ENCODE peak calls at places on chromosomes 13 and 19, in eight cellular contexts. One of them, this sample, is unnamed.
A peak's percentile ranks its signal among the peaks of the same experiment; 100 is the strongest.

GRCh38 chr13:74115138-74115537 is 19.1 kb downstream of the KLF12 start:
- DNase-seq in AG04449: peak; percentile 46
- DNase-seq in brain microvascular endothelial cell: peak; percentile 50
- DNase-seq in IMR-90: peak; percentile 78
- DNase-seq in lower lobe of right lung: no peak
- DNase-seq in dorsolateral prefrontal cortex: no peak
- DNase-seq in HFF-Myc: no peak
- DNase-seq in GM06990: no peak
- DNase-seq in this sample: peak; percentile 69

GRCh38 chr19:55632463-55632834 is 8.1 kb upstream of the ZNF784 start:
- DNase-seq in AG04449: peak; percentile 84
- DNase-seq in brain microvascular endothelial cell: peak; percentile 94
- DNase-seq in IMR-90: peak; percentile 96
- DNase-seq in lower lobe of right lung: peak; percentile 68
- DNase-seq in dorsolateral prefrontal cortex: peak; percentile 80
- DNase-seq in HFF-Myc: peak; percentile 94
- DNase-seq in GM06990: no peak
- DNase-seq in this sample: peak; percentile 95

GRCh38 chr13:113369189-113369588 is 5.3 kb upstream of the GRTP1 start:
- DNase-seq in AG04449: no peak
- DNase-seq in brain microvascular endothelial cell: no peak
- DNase-seq in IMR-90: no peak
- DNase-seq in lower lobe of right lung: peak; percentile 41
- DNase-seq in dorsolateral prefrontal cortex: no peak
- DNase-seq in HFF-Myc: no peak
- DNase-seq in GM06990: no peak
- DNase-seq in this sample: no peak

GRCh38 chr19:4803736-4804695 is 12.5 kb downstream of the FEM1A start:
- DNase-seq in AG04449: no peak
- DNase-seq in brain microvascular endothelial cell: peak; percentile 34
- DNase-seq in IMR-90: peak; percentile 37
- DNase-seq in lower lobe of right lung: peak; percentile 68
- DNase-seq in dorsolateral prefrontal cortex: peak; percentile 52
- DNase-seq in HFF-Myc: no peak
- DNase-seq in GM06990: peak; percentile 58
- DNase-seq in this sample: no peak

GRCh38 chr13:114113961-114114360 is 18.5 kb downstream of the RASA3 start:
- DNase-seq in AG04449: no peak
- DNase-seq in brain microvascular endothelial cell: no peak
- DNase-seq in IMR-90: no peak
- DNase-seq in lower lobe of right lung: no peak
- DNase-seq in dorsolateral prefrontal cortex: no peak
- DNase-seq in HFF-Myc: no peak
- DNase-seq in GM06990: no peak
- DNase-seq in this sample: no peak

GRCh38 chr13:58843567-58843966 is 1212.0 kb downstream of the PCDH17 start:
- DNase-seq in AG04449: no peak
- DNase-seq in brain microvascular endothelial cell: no peak
- DNase-seq in IMR-90: no peak
- DNase-seq in lower lobe of right lung: no peak
- DNase-seq in dorsolateral prefrontal cortex: no peak
- DNase-seq in HFF-Myc: no peak
- DNase-seq in GM06990: no peak
- DNase-seq in this sample: no peak

GRCh38 chr19:40143612-40144011 is 47.6 kb upstream of the MAP3K10 start:
- DNase-seq in AG04449: no peak
- DNase-seq in brain microvascular endothelial cell: no peak
- DNase-seq in IMR-90: no peak
- DNase-seq in lower lobe of right lung: no peak
- DNase-seq in dorsolateral prefrontal cortex: no peak
- DNase-seq in HFF-Myc: peak; percentile 15
- DNase-seq in GM06990: peak; percentile 66
- DNase-seq in this sample: no peak

GRCh38 chr13:22789027-22789593 is 391.7 kb upstream of the SGCG start:
- DNase-seq in AG04449: no peak
- DNase-seq in brain microvascular endothelial cell: no peak
- DNase-seq in IMR-90: no peak
- DNase-seq in lower lobe of right lung: no peak
- DNase-seq in dorsolateral prefrontal cortex: no peak
- DNase-seq in HFF-Myc: no peak
- DNase-seq in GM06990: no peak
- DNase-seq in this sample: no peak

GRCh38 chr13:102582256-102582655 is 14.5 kb upstream of the TPP2 start:
- DNase-seq in AG04449: no peak
- DNase-seq in brain microvascular endothelial cell: no peak
- DNase-seq in IMR-90: no peak
- DNase-seq in lower lobe of right lung: no peak
- DNase-seq in dorsolateral prefrontal cortex: no peak
- DNase-seq in HFF-Myc: no peak
- DNase-seq in GM06990: no peak
- DNase-seq in this sample: no peak

GRCh38 chr19:42553292-42554045 is 25.2 kb upstream of the CEACAM1 start:
- DNase-seq in AG04449: peak; percentile 24
- DNase-seq in brain microvascular endothelial cell: peak; percentile 71
- DNase-seq in IMR-90: peak; percentile 67
- DNase-seq in lower lobe of right lung: no peak
- DNase-seq in dorsolateral prefrontal cortex: no peak
- DNase-seq in HFF-Myc: peak; percentile 56
- DNase-seq in GM06990: no peak
- DNase-seq in this sample: peak; percentile 56

GRCh38 chr19:30342901-30343300 is 29.3 kb upstream of the ZNF536 start:
- DNase-seq in AG04449: no peak
- DNase-seq in brain microvascular endothelial cell: no peak
- DNase-seq in IMR-90: no peak
- DNase-seq in lower lobe of right lung: no peak
- DNase-seq in dorsolateral prefrontal cortex: no peak
- DNase-seq in HFF-Myc: no peak
- DNase-seq in GM06990: no peak
- DNase-seq in this sample: no peak

GRCh38 chr13:104034891-104035290 is 968.7 kb upstream of the SLC10A2 start:
- DNase-seq in AG04449: no peak
- DNase-seq in brain microvascular endothelial cell: no peak
- DNase-seq in IMR-90: no peak
- DNase-seq in lower lobe of right lung: no peak
- DNase-seq in dorsolateral prefrontal cortex: no peak
- DNase-seq in HFF-Myc: no peak
- DNase-seq in GM06990: no peak
- DNase-seq in this sample: no peak

GRCh38 chr19:3338541-3339181 is 27.7 kb upstream of the NFIC start:
- DNase-seq in AG04449: no peak
- DNase-seq in brain microvascular endothelial cell: no peak
- DNase-seq in IMR-90: no peak
- DNase-seq in lower lobe of right lung: peak; percentile 87
- DNase-seq in dorsolateral prefrontal cortex: no peak
- DNase-seq in HFF-Myc: no peak
- DNase-seq in GM06990: no peak
- DNase-seq in this sample: no peak

GRCh38 chr13:113299951-113300350 is 2.9 kb downstream of the LAMP1 start:
- DNase-seq in AG04449: no peak
- DNase-seq in brain microvascular endothelial cell: no peak
- DNase-seq in IMR-90: no peak
- DNase-seq in lower lobe of right lung: no peak
- DNase-seq in dorsolateral prefrontal cortex: no peak
- DNase-seq in HFF-Myc: no peak
- DNase-seq in GM06990: peak; percentile 57
- DNase-seq in this sample: no peak

GRCh38 chr19:38202504-38202903 is 21.5 kb downstream of the DPF1 start:
- DNase-seq in AG04449: no peak
- DNase-seq in brain microvascular endothelial cell: no peak
- DNase-seq in IMR-90: no peak
- DNase-seq in lower lobe of right lung: no peak
- DNase-seq in dorsolateral prefrontal cortex: no peak
- DNase-seq in HFF-Myc: no peak
- DNase-seq in GM06990: no peak
- DNase-seq in this sample: no peak

GRCh38 chr13:43730642-43731041 is 56.1 kb downstream of the ENOX1 start:
- DNase-seq in AG04449: peak; percentile 23
- DNase-seq in brain microvascular endothelial cell: peak; percentile 36
- DNase-seq in IMR-90: peak; percentile 80
- DNase-seq in lower lobe of right lung: no peak
- DNase-seq in dorsolateral prefrontal cortex: peak; percentile 33
- DNase-seq in HFF-Myc: peak; percentile 56
- DNase-seq in GM06990: no peak
- DNase-seq in this sample: peak; percentile 81

GRCh38 chr13:114002771-114003321 is 29.0 kb upstream of the C13orf46 start:
- DNase-seq in AG04449: no peak
- DNase-seq in brain microvascular endothelial cell: no peak
- DNase-seq in IMR-90: no peak
- DNase-seq in lower lobe of right lung: peak; percentile 21
- DNase-seq in dorsolateral prefrontal cortex: no peak
- DNase-seq in HFF-Myc: no peak
- DNase-seq in GM06990: no peak
- DNase-seq in this sample: no peak

GRCh38 chr19:5665781-5666513 is 14.4 kb downstream of the MICOS13 start:
- DNase-seq in AG04449: peak; percentile 34
- DNase-seq in brain microvascular endothelial cell: peak; percentile 74
- DNase-seq in IMR-90: peak; percentile 84
- DNase-seq in lower lobe of right lung: peak; percentile 7
- DNase-seq in dorsolateral prefrontal cortex: no peak
- DNase-seq in HFF-Myc: no peak
- DNase-seq in GM06990: no peak
- DNase-seq in this sample: peak; percentile 90

GRCh38 chr13:37216340-37216739 is 110.9 kb upstream of the CSNK1A1L start:
- DNase-seq in AG04449: no peak
- DNase-seq in brain microvascular endothelial cell: no peak
- DNase-seq in IMR-90: no peak
- DNase-seq in lower lobe of right lung: no peak
- DNase-seq in dorsolateral prefrontal cortex: no peak
- DNase-seq in HFF-Myc: no peak
- DNase-seq in GM06990: no peak
- DNase-seq in this sample: no peak

GRCh38 chr13:87777395-87777794 is 106.2 kb downstream of the SLITRK5 start:
- DNase-seq in AG04449: no peak
- DNase-seq in brain microvascular endothelial cell: no peak
- DNase-seq in IMR-90: no peak
- DNase-seq in lower lobe of right lung: no peak
- DNase-seq in dorsolateral prefrontal cortex: no peak
- DNase-seq in HFF-Myc: no peak
- DNase-seq in GM06990: no peak
- DNase-seq in this sample: no peak

GRCh38 chr19:19064811-19065745 is 1.3 kb downstream of the SLC25A42 start:
- DNase-seq in AG04449: no peak
- DNase-seq in brain microvascular endothelial cell: no peak
- DNase-seq in IMR-90: no peak
- DNase-seq in lower lobe of right lung: no peak
- DNase-seq in dorsolateral prefrontal cortex: no peak
- DNase-seq in HFF-Myc: no peak
- DNase-seq in GM06990: peak; percentile 49
- DNase-seq in this sample: no peak

GRCh38 chr13:37869756-37870488 is at the start of gene TRPC4:
- DNase-seq in AG04449: no peak
- DNase-seq in brain microvascular endothelial cell: peak; percentile 79
- DNase-seq in IMR-90: peak; percentile 59
- DNase-seq in lower lobe of right lung: peak; percentile 41
- DNase-seq in dorsolateral prefrontal cortex: peak; percentile 70
- DNase-seq in HFF-Myc: peak; percentile 22
- DNase-seq in GM06990: no peak
- DNase-seq in this sample: peak; percentile 40

GRCh38 chr13:37984357-37984756 is 114.8 kb upstream of the TRPC4 start:
- DNase-seq in AG04449: no peak
- DNase-seq in brain microvascular endothelial cell: no peak
- DNase-seq in IMR-90: no peak
- DNase-seq in lower lobe of right lung: no peak
- DNase-seq in dorsolateral prefrontal cortex: no peak
- DNase-seq in HFF-Myc: no peak
- DNase-seq in GM06990: no peak
- DNase-seq in this sample: no peak

DNA sequence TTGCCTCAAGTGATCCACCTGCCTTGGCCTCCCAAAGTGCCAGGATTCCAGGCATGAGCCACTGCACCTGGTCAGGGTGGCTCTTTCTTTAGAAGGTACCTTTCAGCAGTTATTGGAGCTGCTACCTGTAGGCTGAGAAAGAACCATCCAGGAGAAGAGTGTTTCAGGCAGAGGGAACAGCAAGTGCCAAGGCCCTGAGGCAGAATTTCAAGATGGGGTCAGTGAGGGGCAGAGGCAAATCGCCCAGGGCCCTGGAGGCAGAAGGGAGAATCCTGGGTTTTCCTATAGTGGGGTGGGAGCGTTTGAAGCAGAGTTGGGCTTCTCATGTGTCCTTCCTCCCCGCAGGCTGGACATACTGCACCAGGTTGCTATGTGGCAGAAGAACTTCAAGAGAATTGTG is 2.2 kb downstream of the MRPL4 start:
- DNase-seq in AG04449: no peak
- DNase-seq in brain microvascular endothelial cell: no peak
- DNase-seq in IMR-90: no peak
- DNase-seq in lower lobe of right lung: no peak
- DNase-seq in dorsolateral prefrontal cortex: no peak
- DNase-seq in HFF-Myc: no peak
- DNase-seq in GM06990: no peak
- DNase-seq in this sample: no peak
- TF ChIP-seq CTCF in AG04449: no peak
- TF ChIP-seq CTCF in brain microvascular endothelial cell: no peak
- TF ChIP-seq CTCF in IMR-90: no peak
- TF ChIP-seq CTCF in lower lobe of right lung: no peak
- TF ChIP-seq CTCF in dorsolateral prefrontal cortex: no peak
- TF ChIP-seq CTCF in HFF-Myc: no peak
- TF ChIP-seq CTCF in GM06990: no peak
- TF ChIP-seq CTCF in this sample: no peak

GRCh38 chr19:45842198-45842597 is 20.7 kb downstream of the SYMPK start:
- DNase-seq in AG04449: no peak
- DNase-seq in brain microvascular endothelial cell: no peak
- DNase-seq in IMR-90: no peak
- DNase-seq in lower lobe of right lung: no peak
- DNase-seq in dorsolateral prefrontal cortex: no peak
- DNase-seq in HFF-Myc: no peak
- DNase-seq in GM06990: no peak
- DNase-seq in this sample: no peak
- H3K4me3 ChIP-seq in AG04449: no peak overlapping the region
- H3K4me3 ChIP-seq in brain microvascular endothelial cell: no peak overlapping the region
- H3K4me3 ChIP-seq in IMR-90: no peak overlapping the region
- H3K4me3 ChIP-seq in lower lobe of right lung: no peak overlapping the region
- H3K4me3 ChIP-seq in dorsolateral prefrontal cortex: no peak overlapping the region
- H3K4me3 ChIP-seq in HFF-Myc: no peak overlapping the region
- H3K4me3 ChIP-seq in GM06990: no peak overlapping the region
- H3K4me3 ChIP-seq in this sample: no peak overlapping the region

GRCh38 chr19:33282036-33282686 is 20.2 kb downstream of the CEBPA start:
- DNase-seq in AG04449: no peak
- DNase-seq in brain microvascular endothelial cell: no peak
- DNase-seq in IMR-90: no peak
- DNase-seq in lower lobe of right lung: no peak
- DNase-seq in dorsolateral prefrontal cortex: no peak
- DNase-seq in HFF-Myc: no peak
- DNase-seq in GM06990: no peak
- DNase-seq in this sample: no peak
- TF ChIP-seq CTCF in AG04449: no peak
- TF ChIP-seq CTCF in brain microvascular endothelial cell: no peak
- TF ChIP-seq CTCF in IMR-90: no peak
- TF ChIP-seq CTCF in lower lobe of right lung: no peak
- TF ChIP-seq CTCF in dorsolateral prefrontal cortex: no peak
- TF ChIP-seq CTCF in HFF-Myc: no peak
- TF ChIP-seq CTCF in GM06990: no peak
- TF ChIP-seq CTCF in this sample: no peak

GRCh38 chr13:40582531-40582930 is 83.9 kb downstream of the FOXO1 start:
- DNase-seq in AG04449: no peak
- DNase-seq in brain microvascular endothelial cell: no peak
- DNase-seq in IMR-90: no peak
- DNase-seq in lower lobe of right lung: no peak
- DNase-seq in dorsolateral prefrontal cortex: no peak
- DNase-seq in HFF-Myc: no peak
- DNase-seq in GM06990: no peak
- DNase-seq in this sample: no peak
- H3K4me3 ChIP-seq in AG04449: no peak overlapping the region
- H3K4me3 ChIP-seq in brain microvascular endothelial cell: no peak overlapping the region
- H3K4me3 ChIP-seq in IMR-90: no peak overlapping the region
- H3K4me3 ChIP-seq in lower lobe of right lung: no peak overlapping the region
- H3K4me3 ChIP-seq in dorsolateral prefrontal cortex: no peak overlapping the region
- H3K4me3 ChIP-seq in HFF-Myc: no peak overlapping the region
- H3K4me3 ChIP-seq in GM06990: no peak overlapping the region
- H3K4me3 ChIP-seq in this sample: no peak overlapping the region

This sample was measured in foreskin fibroblast.